ENCODE peak calls at places on chromosomes 16 and 17, in five cellular contexts. Q is PC-3, O is neural progenitor cell, Z is A549, U is fibroblast of lung. C is an unnamed sample.

GRCh38 chr16:58451945-58452401 is 48.0 kb upstream of the NDRG4 start:
- DNase-seq in Q (peak), O (no peak), Z (peak), U (peak), C (no peak)

GRCh38 chr17:33603794-33604193 is 310.7 kb upstream of the ASIC2 start:
- DNase-seq in Q (no peak), O (no peak), Z (no peak), U (no peak), C (no peak)

GRCh38 chr17:40038882-40039513 is 15.2 kb downstream of the MED24 start:
- DNase-seq in Q (peak), O (peak), Z (peak), U (peak), C (peak)

GRCh38 chr17:74671031-74671771 is 41.5 kb downstream of the CD300LF start:
- DNase-seq in Q (peak), O (peak), Z (peak), U (peak), C (peak)

GRCh38 chr17:7383742-7384488 is 3.0 kb downstream of the TNK1 start:
- DNase-seq in Q (no peak), O (peak), Z (no peak), U (no peak), C (peak)

GRCh38 chr17:8922451-8922850 is 43.1 kb downstream of the PIK3R5 start:
- DNase-seq in Q (peak), O (no peak), Z (no peak), U (peak), C (no peak)

GRCh38 chr17:72903522-72903921 is 189.0 kb downstream of the SLC39A11 start:
- DNase-seq in Q (no peak), O (no peak), Z (no peak), U (no peak), C (peak)

GRCh38 chr17:75633484-75634375 is 496 bp downstream of the SMIM5 start:
- DNase-seq in Q (peak), O (peak), Z (peak), U (peak), C (peak)

GRCh38 chr16:79267781-79268180 is 332.8 kb downstream of the MAF start:
- DNase-seq in Q (no peak), O (no peak), Z (no peak), U (no peak), C (no peak)

GRCh38 chr17:29165800-29166506 is 14.2 kb downstream of the MYO18A start:
- DNase-seq in Q (no peak), O (no peak), Z (no peak), U (no peak), C (no peak)

GRCh38 chr16:81928975-81929374 is 82.3 kb downstream of the SDR42E1 start:
- DNase-seq in Q (no peak), O (no peak), Z (no peak), U (no peak), C (no peak)
- H3K4me2 ChIP-seq in Q (no peak), O (no peak), Z (no peak), U (no peak), C (no peak)

GRCh38 chr16:68737730-68738590 is 868 bp downstream of the CDH1 start:
- DNase-seq in Q (peak), O (peak), Z (peak), U (no peak), C (peak)
- TF ChIP-seq CTCF in Q (peak), O (no peak), Z (peak), U (no peak), C (no peak)

GRCh38 chr16:3281222-3281621 is 2.1 kb upstream of the ZNF263 start:
- DNase-seq in Q (no peak), O (no peak), Z (no peak), U (no peak), C (no peak)

GRCh38 chr16:3282103-3282746 is 1.1 kb upstream of the ZNF263 start:
- DNase-seq in Q (peak), O (peak), Z (peak), U (no peak), C (peak)

GRCh38 chr16:3282747-3283524 is at the start of gene ZNF263:
- DNase-seq in Q (peak), O (peak), Z (peak), U (peak), C (peak)

GRCh38 chr16:3283525-3284447 is 495 bp downstream of the ZNF263 start:
- DNase-seq in Q (no peak), O (no peak), Z (no peak), U (no peak), C (no peak)

DNA sequence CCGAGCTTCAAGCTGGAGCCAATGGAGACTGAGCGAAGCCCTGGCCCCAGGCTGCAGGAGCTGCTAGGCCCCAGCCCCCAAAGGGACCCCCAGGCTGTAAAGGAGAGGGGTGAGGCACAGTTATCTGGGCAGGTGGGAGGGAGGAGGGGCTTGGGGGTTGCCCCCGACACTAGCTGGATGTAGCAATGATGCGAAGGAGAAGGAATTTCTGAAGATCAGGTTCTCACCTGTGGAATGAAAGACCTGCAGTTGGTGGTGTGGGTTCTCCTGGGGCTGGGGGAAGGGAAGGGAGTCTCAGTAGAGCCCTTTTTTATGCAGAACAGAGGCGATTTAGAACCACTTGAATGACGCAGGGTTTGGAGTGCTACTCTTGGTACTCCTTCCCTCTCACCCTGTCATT is 1.8 kb downstream of the ZNF263 start:
- DNase-seq in Q (no peak), O (no peak), Z (no peak), U (no peak), C (no peak)
- H3K4me3 ChIP-seq in Q (peak), O (peak), Z (peak), U (no peak), C (peak)

GRCh38 chr17:76678330-76678729 is 32.4 kb downstream of the MXRA7 start:
- DNase-seq in Q (no peak), O (no peak), Z (no peak), U (no peak), C (no peak)

GRCh38 chr17:76676629-76677028 is 33.1 kb upstream of the ST6GALNAC1 start:
- DNase-seq in Q (no peak), O (no peak), Z (no peak), U (no peak), C (no peak)

GRCh38 chr17:76677406-76677805 is 33.4 kb downstream of the MXRA7 start:
- DNase-seq in Q (no peak), O (no peak), Z (no peak), U (no peak), C (no peak)

GRCh38 chr17:76681222-76682137 is 29.3 kb downstream of the MXRA7 start:
- DNase-seq in Q (peak), O (peak), Z (peak), U (peak), C (peak)

GRCh38 chr17:76679242-76679641 is 31.5 kb downstream of the MXRA7 start:
- DNase-seq in Q (no peak), O (no peak), Z (no peak), U (no peak), C (no peak)
- H3K4me2 ChIP-seq in Q (no peak), O (no peak), Z (no peak), U (no peak), C (no peak)

DNA sequence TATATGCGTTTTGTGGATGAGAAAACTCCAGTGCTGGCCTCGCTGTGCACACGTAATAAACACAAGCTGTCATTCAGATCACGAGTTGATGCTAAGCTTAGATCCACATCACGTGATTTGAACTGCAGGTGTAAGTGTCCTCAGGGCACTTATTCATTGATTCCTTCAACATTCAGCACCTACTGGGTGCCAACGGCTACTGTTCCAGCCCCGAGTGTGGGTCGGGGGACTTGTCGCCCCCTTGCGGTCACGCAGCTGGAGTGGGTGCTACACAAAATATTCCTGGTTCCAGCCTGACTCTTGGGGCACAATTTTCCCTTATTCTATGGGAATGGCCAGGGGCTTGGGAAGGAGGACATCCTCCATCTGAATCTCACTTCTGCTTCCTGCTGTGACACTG is 29.9 kb upstream of the GINS2 start:
- DNase-seq in Q (peak), O (peak), Z (peak), U (no peak), C (no peak)
- TF ChIP-seq CTCF in Q (peak), O (peak), Z (peak), U (peak), C (peak)